ENCODE peak calls at places on chromosomes 2 and 18, in seven cellular contexts. Q, F, P, I, T, C and Y are unnamed samples.

GRCh38 chr2:141362311-141362710 is 768.5 kb downstream of the LRP1B start:
- DNase-seq in Q (no peak), F (no peak), P (no peak), I (no peak), T (no peak), C (no peak), Y (no peak)

GRCh38 chr2:28227498-28227897 is 165.2 kb upstream of the FOSL2 start:
- DNase-seq in Q (no peak), F (no peak), P (no peak), I (no peak), T (no peak), C (no peak), Y (no peak)

GRCh38 chr2:14855751-14856150 is 223.2 kb downstream of the LRATD1 start:
- DNase-seq in Q (no peak), F (no peak), P (no peak), I (no peak), T (no peak), C (no peak), Y (no peak)

GRCh38 chr2:190504912-190505311 is 29.6 kb downstream of the NEMP2 start:
- DNase-seq in Q (no peak), F (no peak), P (no peak), I (no peak), T (no peak), C (no peak), Y (no peak)

GRCh38 chr18:76205906-76206305 is 289.1 kb downstream of the ZNF516 start:
- DNase-seq in Q (no peak), F (no peak), P (no peak), I (no peak), T (no peak), C (no peak), Y (no peak)

GRCh38 chr2:217077841-217078407 is 218.1 kb upstream of the TNP1 start:
- DNase-seq in Q (no peak), F (no peak), P (no peak), I (no peak), T (no peak), C (no peak), Y (no peak)

GRCh38 chr2:85445316-85446295 is 27.1 kb downstream of the SH2D6 start:
- DNase-seq in Q (no peak), F (no peak), P (no peak), I (no peak), T (no peak), C (no peak), Y (no peak)

GRCh38 chr18:58409802-58410445 is 219.0 kb downstream of the ALPK2 start:
- DNase-seq in Q (no peak), F (no peak), P (no peak), I (no peak), T (no peak), C (no peak), Y (no peak)

GRCh38 chr18:73986711-73987110 is 160.9 kb downstream of the FBXO15 start:
- DNase-seq in Q (no peak), F (no peak), P (no peak), I (no peak), T (no peak), C (no peak), Y (no peak)

GRCh38 chr2:160214461-160215055 is 14.5 kb upstream of the ITGB6 start:
- DNase-seq in Q (no peak), F (no peak), P (no peak), I (no peak), T (no peak), C (no peak), Y (peak)

GRCh38 chr18:46397174-46397573 is 259.8 kb downstream of the LOXHD1 start:
- DNase-seq in Q (no peak), F (no peak), P (no peak), I (no peak), T (no peak), C (no peak), Y (no peak)

GRCh38 chr2:62669180-62669579 is 36.3 kb upstream of the EHBP1 start:
- DNase-seq in Q (no peak), F (no peak), P (no peak), I (no peak), T (no peak), C (no peak), Y (no peak)

GRCh38 chr2:72673279-72673678 is 152.6 kb downstream of the EXOC6B start:
- DNase-seq in Q (no peak), F (no peak), P (no peak), I (no peak), T (no peak), C (no peak), Y (no peak)

GRCh38 chr2:46082531-46083485 is 214.4 kb upstream of the EPAS1 start:
- DNase-seq in Q (no peak), F (no peak), P (no peak), I (no peak), T (no peak), C (no peak), Y (no peak)

GRCh38 chr2:41972179-41972578 is 75.6 kb upstream of the PKDCC start:
- DNase-seq in Q (no peak), F (no peak), P (no peak), I (no peak), T (no peak), C (no peak), Y (no peak)

GRCh38 chr2:95073856-95074662 is 47.5 kb downstream of the MRPS5 start:
- DNase-seq in Q (no peak), F (no peak), P (peak), I (no peak), T (no peak), C (peak), Y (no peak)

GRCh38 chr2:219296631-219297391 is 12.4 kb downstream of the PTPRN start:
- DNase-seq in Q (peak), F (no peak), P (no peak), I (no peak), T (no peak), C (peak), Y (no peak)
- TF ChIP-seq CTCF in Q (no peak), F (no peak), P (no peak), I (no peak), T (no peak), C (no peak), Y (no peak)

GRCh38 chr2:125224830-125225229 is 1199.7 kb downstream of the CNTNAP5 start:
- DNase-seq in Q (no peak), F (no peak), P (peak), I (no peak), T (no peak), C (no peak), Y (no peak)

GRCh38 chr2:125224188-125224587 is 1199.1 kb downstream of the CNTNAP5 start:
- DNase-seq in Q (no peak), F (no peak), P (no peak), I (no peak), T (no peak), C (no peak), Y (no peak)

GRCh38 chr2:125227843-125228392 is 1202.8 kb downstream of the CNTNAP5 start:
- DNase-seq in Q (no peak), F (no peak), P (no peak), I (no peak), T (no peak), C (no peak), Y (peak)
- TF ChIP-seq CTCF in Q (no peak), F (peak), P (peak), I (no peak), T (no peak), C (no peak), Y (peak)

DNA sequence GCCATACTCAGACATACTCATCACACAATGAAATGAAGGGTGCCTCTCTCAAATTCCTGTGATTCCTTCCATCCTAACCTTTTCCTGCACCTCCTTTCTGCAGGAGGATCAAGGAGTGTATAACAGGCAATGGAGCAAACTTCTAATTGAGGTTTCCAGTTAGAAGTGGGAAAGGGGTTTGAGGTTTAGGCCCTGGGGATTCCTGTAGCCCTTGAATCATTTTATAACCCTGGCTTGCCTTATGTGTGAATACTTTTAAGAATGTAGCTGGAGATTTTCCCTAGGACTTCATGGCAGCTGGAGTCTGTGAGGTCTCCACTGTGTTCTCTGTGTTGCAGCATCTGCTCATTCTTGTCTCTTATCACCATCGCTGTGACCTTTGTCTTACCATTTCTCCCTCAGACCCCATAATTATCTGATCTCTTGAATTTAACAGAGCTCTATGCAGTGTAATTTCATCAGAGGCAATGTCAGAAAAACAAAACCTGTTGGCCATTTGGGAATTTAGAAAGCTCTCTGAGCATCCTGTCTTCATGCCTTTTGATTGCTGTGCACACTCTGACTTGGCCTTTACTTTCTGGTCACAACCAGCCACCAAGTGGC is 370.1 kb upstream of the SLC14A2 start:
- DNase-seq in Q (no peak), F (no peak), P (no peak), I (no peak), T (no peak), C (no peak), Y (no peak)
- TF ChIP-seq CTCF in Q (no peak), F (no peak), P (no peak), I (no peak), T (no peak), C (no peak), Y (no peak)

GRCh38 chr2:20192781-20193180 is 32.1 kb downstream of the SDC1 start:
- DNase-seq in Q (no peak), F (no peak), P (peak), I (no peak), T (no peak), C (no peak), Y (no peak)

GRCh38 chr2:20190170-20190569 is 34.8 kb downstream of the SDC1 start:
- DNase-seq in Q (no peak), F (no peak), P (no peak), I (no peak), T (no peak), C (no peak), Y (no peak)

GRCh38 chr2:20189299-20189931 is 35.5 kb downstream of the SDC1 start:
- DNase-seq in Q (no peak), F (no peak), P (no peak), I (no peak), T (no peak), C (no peak), Y (no peak)

GRCh38 chr2:20191714-20192569 is 33.0 kb downstream of the SDC1 start:
- DNase-seq in Q (peak), F (no peak), P (no peak), I (no peak), T (no peak), C (no peak), Y (no peak)

DNA sequence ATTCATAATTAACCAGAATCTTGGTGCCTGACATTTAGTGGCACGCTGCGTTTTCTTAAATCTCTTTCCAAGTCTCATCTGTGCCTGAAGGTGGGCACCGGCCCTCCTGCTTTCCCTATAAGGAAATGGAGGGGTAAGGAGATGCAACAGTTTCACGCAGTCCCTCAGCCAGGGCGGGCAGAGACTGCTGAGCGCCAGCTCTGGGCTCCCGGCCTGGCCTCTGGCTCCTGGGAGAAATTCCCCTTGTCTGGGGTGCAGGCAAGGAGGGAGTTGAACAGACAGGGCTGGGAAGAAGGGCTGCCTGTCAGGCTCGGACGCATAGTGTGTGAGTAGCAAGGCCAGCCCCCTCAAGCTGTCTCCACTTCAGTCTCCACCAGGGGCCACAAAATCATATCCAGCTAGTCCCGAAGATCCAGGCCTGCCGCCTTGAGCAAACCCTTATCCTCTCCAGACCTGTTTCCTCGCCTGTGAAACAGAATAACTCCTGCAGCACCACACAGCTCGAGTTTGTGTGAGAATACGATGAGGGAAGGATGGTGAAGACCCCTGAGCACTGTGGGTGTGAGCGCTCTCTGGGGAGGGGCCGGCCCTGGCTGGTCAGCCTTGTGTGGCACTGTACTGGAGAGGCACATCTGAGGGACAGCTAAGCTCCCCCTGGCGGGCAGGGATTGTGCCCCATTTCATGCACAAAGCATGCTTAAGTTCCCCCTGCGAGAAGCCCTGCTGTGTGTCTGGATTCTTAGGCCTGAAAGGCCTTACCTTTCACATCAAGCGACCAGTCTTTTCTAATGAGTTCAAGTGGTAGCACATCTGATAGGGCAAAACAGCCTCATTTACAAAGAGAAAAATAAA is 33.8 kb downstream of the SDC1 start:
- DNase-seq in Q (peak), F (peak), P (peak), I (no peak), T (no peak), C (no peak), Y (peak)
- TF ChIP-seq CTCF in Q (no peak), F (no peak), P (peak), I (no peak), T (no peak), C (no peak), Y (peak)